ENCODE peak calls at places on chromosome 10, in ten cellular contexts. D is activated T-cell treated with anti-CD3 and anti-CD28 coated beads for 1 hour; Z is SJSA1; E is fibroblast of lung; Q is activated naive CD4-positive, alpha-beta T cell treated with Interleukin-2 at 50 U/mL for 16 hours; B is nucleus accumbens; X is endothelial cell; C is activated CD4-positive, alpha-beta T cell treated with anti-CD3 and anti-CD28 coated beads, Interleukin-2, amount 50 U/mL, for 48 hours; I is HFFc6; S is GM04503. Y is an unnamed sample.

GRCh38 chr10:28593811-28594210 is 60.9 kb downstream of the WAC start:
- DNase-seq in D (no peak), Z (no peak), E (no peak), Q (no peak), B (no peak), X (no peak), C (no peak), I (no peak), S (no peak), Y (no peak)

GRCh38 chr10:62225362-62225761 is 43.3 kb downstream of the RTKN2 start:
- DNase-seq in D (no peak), Z (no peak), E (no peak), Q (no peak), B (no peak), X (no peak), C (no peak), I (no peak), S (no peak), Y (no peak)

GRCh38 chr10:24385776-24386175 is 176.8 kb downstream of the KIAA1217 start:
- DNase-seq in D (no peak), Z (peak), E (peak), Q (no peak), B (no peak), X (peak), C (no peak), I (no peak), S (no peak), Y (no peak)

GRCh38 chr10:63217120-63217605 is 84.0 kb downstream of the NRBF2 start:
- DNase-seq in D (no peak), Z (peak), E (peak), Q (no peak), B (no peak), X (no peak), C (no peak), I (peak), S (no peak), Y (no peak)

GRCh38 chr10:74825033-74825370 is 1.4 kb upstream of the KAT6B start:
- DNase-seq in D (no peak), Z (peak), E (no peak), Q (peak), B (peak), X (peak), C (peak), I (no peak), S (no peak), Y (peak)

GRCh38 chr10:83677795-83678194 is 461.5 kb upstream of the GHITM start:
- DNase-seq in D (no peak), Z (no peak), E (peak), Q (no peak), B (no peak), X (peak), C (no peak), I (no peak), S (no peak), Y (no peak)

GRCh38 chr10:130441041-130441440 is 304.9 kb downstream of the GLRX3 start:
- DNase-seq in D (no peak), Z (no peak), E (no peak), Q (no peak), B (no peak), X (no peak), C (no peak), I (no peak), S (no peak), Y (no peak)

GRCh38 chr10:7666253-7667023 is at the start of gene ITIH5:
- DNase-seq in D (no peak), Z (peak), E (no peak), Q (no peak), B (no peak), X (peak), C (no peak), I (no peak), S (no peak), Y (no peak)

GRCh38 chr10:22570234-22570633 is 144.1 kb downstream of the PIP4K2A start:
- DNase-seq in D (no peak), Z (no peak), E (no peak), Q (no peak), B (no peak), X (no peak), C (no peak), I (no peak), S (no peak), Y (no peak)